ENCODE peak calls at places on chromosomes 16 and 17, in nine cellular contexts. G is A549, B is BE2C, R is IMR-90, K is left lung, V is omental fat pad, Y is HFF-Myc, D is adrenal gland, U is body of pancreas. X is an unnamed sample.

GRCh38 chr17:79740413-79740812 is 9.7 kb downstream of the ENPP7 start:
- DNase-seq in G (peak; percentile 52), B (no peak), R (no peak), K (no peak), V (no peak), Y (no peak), D (no peak), U (peak; percentile 45), X (no peak)

GRCh38 chr17:81519284-81520020 is 6.9 kb upstream of the ACTG1 start:
- DNase-seq in G (peak; percentile 66), B (no peak), R (no peak), K (peak; percentile 93), V (no peak), Y (no peak), D (peak; percentile 57), U (peak; percentile 89), X (peak; percentile 70)

GRCh38 chr17:48604770-48605329 is at the start of gene HOXB6:
- DNase-seq in G (peak; percentile 79), B (no peak), R (no peak), K (no peak), V (no peak), Y (no peak), D (no peak), U (no peak), X (no peak)

GRCh38 chr16:86480444-86480843 is 29.9 kb upstream of the FOXF1 start:
- DNase-seq in G (no peak), B (no peak), R (no peak), K (no peak), V (no peak), Y (no peak), D (no peak), U (no peak), X (no peak)

GRCh38 chr16:86761117-86761971 is 183.0 kb downstream of the FOXL1 start:
- DNase-seq in G (peak; percentile 69), B (peak; percentile 59), R (peak; percentile 68), K (peak; percentile 59), V (peak; percentile 59), Y (peak; percentile 74), D (peak; percentile 38), U (peak; percentile 16), X (peak; percentile 53)

GRCh38 chr17:74744349-74744713 is 4.1 kb upstream of the NHERF1 start:
- DNase-seq in G (no peak), B (no peak), R (no peak), K (no peak), V (no peak), Y (no peak), D (peak; percentile 20), U (no peak), X (no peak)

GRCh38 chr16:17365211-17365541 is 105.6 kb downstream of the XYLT1 start:
- DNase-seq in G (no peak), B (no peak), R (no peak), K (no peak), V (no peak), Y (no peak), D (no peak), U (no peak), X (no peak)

GRCh38 chr17:64277831-64278562 is 14.9 kb upstream of the TEX2 start:
- DNase-seq in G (no peak), B (no peak), R (peak; percentile 31), K (no peak), V (no peak), Y (no peak), D (no peak), U (no peak), X (no peak)

GRCh38 chr16:3881499-3881995 is 1.0 kb upstream of the CREBBP start:
- DNase-seq in G (no peak), B (no peak), R (no peak), K (no peak), V (no peak), Y (no peak), D (no peak), U (no peak), X (no peak)

GRCh38 chr17:82938486-82939212 is 98.8 kb upstream of the ZNF750 start:
- DNase-seq in G (no peak), B (peak; percentile 4), R (no peak), K (peak; percentile 47), V (no peak), Y (no peak), D (no peak), U (peak; percentile 2), X (no peak)

GRCh38 chr16:87278191-87279093 is 38.8 kb downstream of the C16orf95 start:
- DNase-seq in G (peak; percentile 78), B (peak; percentile 74), R (peak; percentile 77), K (peak; percentile 89), V (peak; percentile 34), Y (peak; percentile 42), D (peak; percentile 71), U (peak; percentile 77), X (peak; percentile 87)

GRCh38 chr17:79874329-79874981 is 35.2 kb upstream of the CBX4 start:
- DNase-seq in G (peak; percentile 72), B (no peak), R (peak; percentile 24), K (no peak), V (no peak), Y (no peak), D (no peak), U (peak; percentile 38), X (no peak)

GRCh38 chr17:18250259-18250658 is 8.3 kb downstream of the FLII start:
- DNase-seq in G (no peak), B (no peak), R (no peak), K (no peak), V (no peak), Y (no peak), D (no peak), U (peak; percentile 83), X (no peak)

GRCh38 chr16:8522757-8523156 is 67.6 kb downstream of the TMEM114 start:
- DNase-seq in G (no peak), B (no peak), R (no peak), K (no peak), V (no peak), Y (no peak), D (no peak), U (no peak), X (no peak)

GRCh38 chr17:63232565-63233310 is 213.4 kb downstream of the CYB561 start:
- DNase-seq in G (peak; percentile 4), B (peak; percentile 22), R (no peak), K (no peak), V (no peak), Y (no peak), D (no peak), U (no peak), X (no peak)
- TF ChIP-seq CTCF in G (no peak), B (peak; percentile 16), R (no peak), K (no peak), V (no peak), Y (no peak), D (no peak), U (no peak), X (no peak)

DNA sequence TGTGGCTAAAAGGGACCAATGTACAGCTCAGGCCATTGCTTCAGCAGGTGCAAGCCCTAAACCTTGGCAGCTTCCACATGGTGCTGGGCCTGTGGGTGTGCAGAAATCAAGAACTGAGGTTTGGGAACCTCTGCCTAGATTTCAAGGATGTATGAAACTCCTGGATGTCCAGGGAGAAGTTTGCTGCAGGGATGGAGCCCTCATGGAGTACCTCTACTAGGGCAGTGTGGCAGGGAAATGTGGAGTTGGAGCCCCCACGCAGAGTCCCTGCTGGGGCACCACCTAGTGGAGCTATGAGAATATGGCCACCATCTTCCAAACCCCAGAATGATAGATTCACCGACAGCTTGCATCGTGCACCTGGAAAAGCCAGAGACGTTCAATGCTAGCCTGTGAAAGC is 13.0 kb downstream of the EFCAB5 start:
- DNase-seq in G (no peak), B (peak; percentile 14), R (no peak), K (no peak), V (no peak), Y (no peak), D (no peak), U (no peak), X (no peak)
- TF ChIP-seq CTCF in G (no peak), B (peak; percentile 10), R (no peak), K (no peak), V (no peak), Y (peak; percentile 25), D (no peak), U (no peak), X (no peak)

GRCh38 chr16:50195276-50195675 is 42.2 kb downstream of the TENT4B start:
- DNase-seq in G (no peak), B (no peak), R (peak; percentile 72), K (no peak), V (no peak), Y (no peak), D (no peak), U (no peak), X (no peak)

GRCh38 chr16:50195756-50196155 is 42.6 kb downstream of the TENT4B start:
- DNase-seq in G (no peak), B (no peak), R (peak; percentile 32), K (no peak), V (no peak), Y (no peak), D (no peak), U (no peak), X (no peak)

GRCh38 chr16:50196736-50197135 is 43.6 kb downstream of the TENT4B start:
- DNase-seq in G (no peak), B (no peak), R (peak; percentile 41), K (no peak), V (no peak), Y (no peak), D (peak; percentile 4), U (no peak), X (no peak)

GRCh38 chr16:50198802-50199410 is 45.8 kb downstream of the TENT4B start:
- DNase-seq in G (no peak), B (no peak), R (no peak), K (no peak), V (no peak), Y (no peak), D (no peak), U (no peak), X (no peak)

GRCh38 chr16:50197582-50197981 is 44.5 kb downstream of the TENT4B start:
- DNase-seq in G (no peak), B (no peak), R (no peak), K (no peak), V (no peak), Y (no peak), D (peak; percentile 3), U (no peak), X (no peak)
- TF ChIP-seq CTCF in G (no peak), B (no peak), R (no peak), K (no peak), V (no peak), Y (no peak), D (no peak), U (no peak), X (no peak)

DNA sequence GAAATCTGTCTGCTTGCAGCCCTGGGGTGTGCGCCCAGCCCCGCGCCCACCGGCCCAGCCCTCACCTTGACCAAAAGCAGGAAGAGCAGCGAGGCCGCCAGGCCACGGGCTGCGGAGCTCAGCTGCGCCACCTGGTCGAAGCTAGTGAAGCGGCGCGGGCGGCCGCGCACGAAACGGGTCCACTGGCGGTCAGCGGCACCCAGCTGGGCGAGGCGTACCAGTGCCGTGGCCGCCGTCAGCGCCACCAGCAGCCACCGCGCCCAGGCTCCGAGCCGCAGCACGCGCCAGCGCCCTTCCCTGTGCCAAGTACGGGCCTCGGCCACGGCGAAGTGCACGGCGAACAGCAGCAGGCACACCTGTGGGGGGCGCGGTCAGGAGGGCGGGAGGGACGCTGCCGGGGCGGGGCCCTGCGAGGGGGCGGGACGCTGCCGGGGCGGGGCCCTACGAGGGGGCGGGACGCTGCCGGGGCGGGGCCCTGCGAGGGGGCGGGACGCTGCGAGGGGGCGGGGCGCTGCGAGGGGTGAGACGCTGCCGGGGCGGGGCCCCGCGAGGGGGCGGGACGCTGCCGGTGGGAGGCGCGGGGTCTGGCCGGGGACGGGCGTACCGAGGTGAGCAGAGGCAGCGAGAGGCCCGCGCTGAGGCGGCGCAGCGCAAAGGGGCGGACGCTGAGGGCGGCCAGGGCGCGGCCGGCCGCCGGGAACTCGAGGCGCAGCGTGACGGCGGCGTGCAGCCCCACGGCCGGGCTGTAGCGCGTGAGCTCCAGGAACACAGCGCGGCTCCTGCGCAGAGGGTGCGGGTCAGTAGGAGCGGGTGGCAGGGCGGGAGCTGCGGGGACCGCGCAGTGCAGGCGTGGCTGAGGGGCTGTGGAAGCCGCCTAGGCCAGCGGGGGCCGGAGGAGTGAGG is 43.3 kb downstream of the TSC2 start:
- DNase-seq in G (peak; percentile 66), B (no peak), R (no peak), K (peak; percentile 92), V (no peak), Y (no peak), D (peak; percentile 91), U (peak; percentile 93), X (peak; percentile 90)
- TF ChIP-seq CTCF in G (peak; percentile 15), B (no peak), R (no peak), K (no peak), V (no peak), Y (no peak), D (no peak), U (no peak), X (no peak)

X was measured in mesothelial cell of epicardium.